ENCODE peak calls at places on chromosomes 1 and 21, in four cellular contexts. One of them, this sample, is unnamed.
A peak's percentile ranks its signal among the peaks of the same experiment; 100 is the strongest.

GRCh38 chr1:157274698-157275534 is 136.7 kb upstream of the ETV3 start:
- DNase-seq in right atrium auricular region: no peak
- DNase-seq in right lobe of liver: no peak
- DNase-seq in lung: no peak
- DNase-seq in this sample: no peak

GRCh38 chr1:114581335-114582287 is at the start of gene BCAS2:
- DNase-seq in right atrium auricular region: peak; percentile 99
- DNase-seq in right lobe of liver: peak; percentile 97
- DNase-seq in lung: peak; percentile 97
- DNase-seq in this sample: peak; percentile 95

GRCh38 chr1:200345516-200345915 is 64.3 kb downstream of the ZNF281 start:
- DNase-seq in right atrium auricular region: no peak
- DNase-seq in right lobe of liver: no peak
- DNase-seq in lung: no peak
- DNase-seq in this sample: no peak

GRCh38 chr1:228073061-228073869 is 9.2 kb upstream of the ARF1 start:
- DNase-seq in right atrium auricular region: no peak
- DNase-seq in right lobe of liver: no peak
- DNase-seq in lung: no peak
- DNase-seq in this sample: no peak

GRCh38 chr1:4175566-4176405 is 275.7 kb upstream of the C1orf174 start:
- DNase-seq in right atrium auricular region: peak; percentile 42
- DNase-seq in right lobe of liver: no peak
- DNase-seq in lung: peak; percentile 11
- DNase-seq in this sample: no peak

GRCh38 chr1:171180671-171181070 is 4.4 kb upstream of the FMO2 start:
- DNase-seq in right atrium auricular region: no peak
- DNase-seq in right lobe of liver: no peak
- DNase-seq in lung: no peak
- DNase-seq in this sample: no peak

GRCh38 chr21:38148046-38148445 is 108.7 kb upstream of the KCNJ15 start:
- DNase-seq in right atrium auricular region: no peak
- DNase-seq in right lobe of liver: no peak
- DNase-seq in lung: no peak
- DNase-seq in this sample: no peak

GRCh38 chr21:31018232-31018631 is 20.0 kb downstream of the KRTAP19-8 start:
- DNase-seq in right atrium auricular region: no peak
- DNase-seq in right lobe of liver: no peak
- DNase-seq in lung: no peak
- DNase-seq in this sample: no peak

GRCh38 chr1:19454265-19455198 is 30.8 kb downstream of the CAPZB start:
- DNase-seq in right atrium auricular region: no peak
- DNase-seq in right lobe of liver: no peak
- DNase-seq in lung: no peak
- DNase-seq in this sample: no peak

GRCh38 chr1:39754906-39755504 is 16.1 kb downstream of the OXCT2 start:
- DNase-seq in right atrium auricular region: no peak
- DNase-seq in right lobe of liver: peak; percentile 19
- DNase-seq in lung: no peak
- DNase-seq in this sample: no peak

GRCh38 chr1:39754026-39754569 is 15.4 kb downstream of the PPIE start:
- DNase-seq in right atrium auricular region: no peak
- DNase-seq in right lobe of liver: no peak
- DNase-seq in lung: no peak
- DNase-seq in this sample: no peak

GRCh38 chr1:39751595-39751994 is 12.9 kb downstream of the PPIE start:
- DNase-seq in right atrium auricular region: no peak
- DNase-seq in right lobe of liver: no peak
- DNase-seq in lung: no peak
- DNase-seq in this sample: no peak

GRCh38 chr1:39752703-39753102 is 14.0 kb downstream of the PPIE start:
- DNase-seq in right atrium auricular region: no peak
- DNase-seq in right lobe of liver: no peak
- DNase-seq in lung: no peak
- DNase-seq in this sample: no peak

DNA sequence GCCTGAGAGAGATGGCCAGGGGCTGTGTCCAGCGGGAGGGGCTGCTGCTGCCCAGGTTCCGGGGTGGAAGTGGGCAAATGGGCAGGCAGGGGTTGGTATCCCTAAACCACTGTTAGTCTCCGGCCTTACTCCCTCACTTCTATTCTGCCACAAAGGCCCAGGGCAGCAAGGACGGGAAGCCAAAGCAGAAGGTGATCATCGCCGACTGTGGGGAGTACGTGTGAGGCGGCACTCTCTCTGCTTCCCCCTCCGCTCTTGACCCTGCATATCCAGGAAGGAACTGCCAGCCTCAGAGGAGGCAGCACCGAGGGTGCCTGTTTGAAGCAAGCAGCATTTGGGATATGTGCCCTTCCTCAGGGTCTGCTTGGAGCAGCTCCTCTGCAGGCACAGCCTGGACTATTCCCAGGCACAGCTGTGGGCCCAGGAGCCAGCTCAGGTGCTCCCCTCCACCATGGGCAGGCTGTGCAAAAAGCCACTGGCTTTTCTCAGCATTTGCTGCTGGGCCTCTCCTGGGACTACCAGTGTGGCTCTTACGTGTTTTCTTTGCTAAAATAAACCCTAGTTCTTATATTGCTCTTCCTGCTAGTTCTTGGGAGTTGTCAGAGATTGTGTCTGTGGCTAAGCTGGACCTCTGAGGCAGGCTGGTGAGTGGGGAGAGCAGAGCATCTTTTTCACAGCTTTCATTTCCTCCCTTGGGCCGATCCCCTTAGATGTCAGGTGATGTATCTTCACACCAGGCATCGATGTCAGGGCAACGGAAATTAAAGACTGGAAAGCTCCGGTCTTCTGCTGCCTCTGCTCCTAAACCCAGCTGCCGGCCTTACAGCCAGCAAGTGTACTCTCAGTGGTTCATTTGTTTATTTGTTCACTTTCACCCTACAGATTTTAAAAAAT is 14.7 kb downstream of the PPIE start:
- DNase-seq in right atrium auricular region: no peak
- DNase-seq in right lobe of liver: peak; percentile 28
- DNase-seq in lung: no peak
- DNase-seq in this sample: no peak
- H3K36me3 ChIP-seq in right atrium auricular region: peaks cover 87% of the 10 kb centered on the region
- H3K36me3 ChIP-seq in right lobe of liver: peaks cover 4% of the 10 kb centered on the region
- H3K36me3 ChIP-seq in lung: peaks cover 69% of the 10 kb centered on the region
- H3K36me3 ChIP-seq in this sample: peaks cover 21% of the 10 kb centered on the region

GRCh38 chr1:38014171-38014570 is 1.6 kb downstream of the UTP11 start:
- DNase-seq in right atrium auricular region: no peak
- DNase-seq in right lobe of liver: no peak
- DNase-seq in lung: no peak
- DNase-seq in this sample: no peak
- H3K4me3 ChIP-seq in right atrium auricular region: no peak overlapping the region
- H3K4me3 ChIP-seq in right lobe of liver: no peak overlapping the region
- H3K4me3 ChIP-seq in lung: no peak overlapping the region
- H3K4me3 ChIP-seq in this sample: no peak overlapping the region

GRCh38 chr1:2604156-2604853 is 17.7 kb downstream of the PRXL2B start:
- DNase-seq in right atrium auricular region: no peak
- DNase-seq in right lobe of liver: peak; percentile 41
- DNase-seq in lung: no peak
- DNase-seq in this sample: no peak

GRCh38 chr1:2601721-2602303 is 15.2 kb downstream of the PRXL2B start:
- DNase-seq in right atrium auricular region: no peak
- DNase-seq in right lobe of liver: no peak
- DNase-seq in lung: no peak
- DNase-seq in this sample: no peak

GRCh38 chr1:2603521-2604155 is 17.1 kb downstream of the PRXL2B start:
- DNase-seq in right atrium auricular region: no peak
- DNase-seq in right lobe of liver: peak; percentile 37
- DNase-seq in lung: no peak
- DNase-seq in this sample: no peak

GRCh38 chr1:2602866-2603520 is 16.4 kb downstream of the PRXL2B start:
- DNase-seq in right atrium auricular region: no peak
- DNase-seq in right lobe of liver: peak; percentile 32
- DNase-seq in lung: no peak
- DNase-seq in this sample: peak; percentile 41

GRCh38 chr1:2602311-2602835 is 15.8 kb downstream of the PRXL2B start:
- DNase-seq in right atrium auricular region: no peak
- DNase-seq in right lobe of liver: no peak
- DNase-seq in lung: no peak
- DNase-seq in this sample: no peak
- TF ChIP-seq CTCF in right atrium auricular region: no peak
- TF ChIP-seq CTCF in right lobe of liver: no peak
- TF ChIP-seq CTCF in lung: no peak
- TF ChIP-seq CTCF in this sample: no peak

GRCh38 chr1:154171880-154172279 is 17.0 kb upstream of the NUP210L start:
- DNase-seq in right atrium auricular region: no peak
- DNase-seq in right lobe of liver: no peak
- DNase-seq in lung: no peak
- DNase-seq in this sample: no peak

GRCh38 chr1:154167461-154167860 is 12.6 kb upstream of the NUP210L start:
- DNase-seq in right atrium auricular region: no peak
- DNase-seq in right lobe of liver: no peak
- DNase-seq in lung: no peak
- DNase-seq in this sample: no peak

GRCh38 chr1:154171222-154171583 is 16.3 kb upstream of the NUP210L start:
- DNase-seq in right atrium auricular region: no peak
- DNase-seq in right lobe of liver: no peak
- DNase-seq in lung: no peak
- DNase-seq in this sample: no peak

GRCh38 chr1:154174654-154175053 is 17.2 kb downstream of the TPM3 start:
- DNase-seq in right atrium auricular region: no peak
- DNase-seq in right lobe of liver: no peak
- DNase-seq in lung: no peak
- DNase-seq in this sample: no peak

DNA sequence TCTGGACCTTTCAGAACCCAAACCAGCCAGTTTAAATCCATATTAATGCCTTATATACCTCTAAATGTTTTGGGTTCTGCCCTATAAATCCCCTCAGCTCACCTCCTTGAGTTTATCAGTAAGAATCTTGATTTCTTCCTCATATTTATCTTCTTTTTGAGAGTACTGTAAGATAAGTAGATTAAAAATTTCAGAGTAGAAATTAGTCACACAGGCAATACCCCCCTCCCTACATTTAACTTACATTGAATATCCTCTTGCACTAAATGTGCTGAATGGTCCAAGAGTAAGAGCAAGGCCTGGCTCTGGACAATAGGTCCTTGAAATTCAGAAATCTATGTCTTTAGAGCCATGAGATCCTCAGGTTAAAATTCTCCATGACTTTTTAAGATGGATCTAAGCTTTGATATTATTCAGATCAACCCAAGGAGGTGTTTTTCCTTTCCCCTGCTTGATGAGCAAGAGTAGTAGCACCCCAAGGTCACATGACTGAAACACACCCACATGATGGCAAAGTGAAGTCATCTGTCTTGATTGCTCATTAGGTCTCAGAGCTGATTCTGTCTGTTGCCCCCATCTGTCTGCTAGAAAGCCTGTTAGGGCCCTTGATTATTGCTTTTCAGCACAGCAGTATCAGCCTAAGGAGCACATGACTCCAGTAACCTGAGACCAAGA is 15.8 kb upstream of the NUP210L start:
- DNase-seq in right atrium auricular region: no peak
- DNase-seq in right lobe of liver: no peak
- DNase-seq in lung: no peak
- DNase-seq in this sample: no peak
- H3K36me3 ChIP-seq in right atrium auricular region: peaks cover 100% of the 10 kb centered on the region
- H3K36me3 ChIP-seq in right lobe of liver: peaks cover 25% of the 10 kb centered on the region
- H3K36me3 ChIP-seq in lung: peaks cover 56% of the 10 kb centered on the region
- H3K36me3 ChIP-seq in this sample: peaks cover 28% of the 10 kb centered on the region